ENCODE peak calls at places on chromosome 10, in nine cellular contexts. One of them, this sample, is unnamed.
A peak's percentile ranks its signal among the peaks of the same experiment; 100 is the strongest.

GRCh38 chr10:89158446-89158845 is 48.7 kb downstream of the CH25H start:
- DNase-seq in mucosa of descending colon: no peak
- DNase-seq in T-helper 1 cell: no peak
- DNase-seq in left cardiac atrium: no peak
- DNase-seq in non-pigmented ciliary epithelial cell: no peak
- DNase-seq in kidney glomerular epithelial cell: no peak
- DNase-seq in epithelial cell of esophagus: peak; percentile 32
- DNase-seq in NCI-H1417 treated with DMSO at 0.1 percent for 48 hours: no peak
- DNase-seq in COLO829: no peak
- DNase-seq in this sample: no peak

GRCh38 chr10:70223728-70224127 is 9.5 kb downstream of the PPA1 start:
- DNase-seq in mucosa of descending colon: no peak
- DNase-seq in T-helper 1 cell: no peak
- DNase-seq in left cardiac atrium: no peak
- DNase-seq in non-pigmented ciliary epithelial cell: no peak
- DNase-seq in kidney glomerular epithelial cell: no peak
- DNase-seq in epithelial cell of esophagus: no peak
- DNase-seq in NCI-H1417 treated with DMSO at 0.1 percent for 48 hours: no peak
- DNase-seq in COLO829: no peak
- DNase-seq in this sample: no peak

GRCh38 chr10:62231371-62231770 is 37.3 kb downstream of the RTKN2 start:
- DNase-seq in mucosa of descending colon: no peak
- DNase-seq in T-helper 1 cell: no peak
- DNase-seq in left cardiac atrium: no peak
- DNase-seq in non-pigmented ciliary epithelial cell: peak; percentile 70
- DNase-seq in kidney glomerular epithelial cell: peak; percentile 82
- DNase-seq in epithelial cell of esophagus: peak; percentile 60
- DNase-seq in NCI-H1417 treated with DMSO at 0.1 percent for 48 hours: no peak
- DNase-seq in COLO829: peak; percentile 5
- DNase-seq in this sample: peak; percentile 57

GRCh38 chr10:133418289-133418993 is 6.0 kb downstream of the SPRN start:
- DNase-seq in mucosa of descending colon: no peak
- DNase-seq in T-helper 1 cell: no peak
- DNase-seq in left cardiac atrium: no peak
- DNase-seq in non-pigmented ciliary epithelial cell: no peak
- DNase-seq in kidney glomerular epithelial cell: no peak
- DNase-seq in epithelial cell of esophagus: no peak
- DNase-seq in NCI-H1417 treated with DMSO at 0.1 percent for 48 hours: no peak
- DNase-seq in COLO829: no peak
- DNase-seq in this sample: no peak

GRCh38 chr10:244227-244626 is 109.0 kb downstream of the ZMYND11 start:
- DNase-seq in mucosa of descending colon: no peak
- DNase-seq in T-helper 1 cell: no peak
- DNase-seq in left cardiac atrium: no peak
- DNase-seq in non-pigmented ciliary epithelial cell: no peak
- DNase-seq in kidney glomerular epithelial cell: no peak
- DNase-seq in epithelial cell of esophagus: no peak
- DNase-seq in NCI-H1417 treated with DMSO at 0.1 percent for 48 hours: no peak
- DNase-seq in COLO829: no peak
- DNase-seq in this sample: no peak

GRCh38 chr10:91576096-91576545 is 56.8 kb downstream of the PPP1R3C start:
- DNase-seq in mucosa of descending colon: no peak
- DNase-seq in T-helper 1 cell: no peak
- DNase-seq in left cardiac atrium: no peak
- DNase-seq in non-pigmented ciliary epithelial cell: no peak
- DNase-seq in kidney glomerular epithelial cell: peak; percentile 5
- DNase-seq in epithelial cell of esophagus: peak; percentile 62
- DNase-seq in NCI-H1417 treated with DMSO at 0.1 percent for 48 hours: no peak
- DNase-seq in COLO829: no peak
- DNase-seq in this sample: no peak

GRCh38 chr10:13587367-13587766 is 602 bp downstream of the PRPF18 start:
- DNase-seq in mucosa of descending colon: no peak
- DNase-seq in T-helper 1 cell: no peak
- DNase-seq in left cardiac atrium: no peak
- DNase-seq in non-pigmented ciliary epithelial cell: no peak
- DNase-seq in kidney glomerular epithelial cell: no peak
- DNase-seq in epithelial cell of esophagus: peak; percentile 21
- DNase-seq in NCI-H1417 treated with DMSO at 0.1 percent for 48 hours: no peak
- DNase-seq in COLO829: no peak
- DNase-seq in this sample: no peak

GRCh38 chr10:63921932-63922713 is 400.9 kb downstream of the REEP3 start:
- DNase-seq in mucosa of descending colon: no peak
- DNase-seq in T-helper 1 cell: no peak
- DNase-seq in left cardiac atrium: no peak
- DNase-seq in non-pigmented ciliary epithelial cell: no peak
- DNase-seq in kidney glomerular epithelial cell: no peak
- DNase-seq in epithelial cell of esophagus: no peak
- DNase-seq in NCI-H1417 treated with DMSO at 0.1 percent for 48 hours: no peak
- DNase-seq in COLO829: no peak
- DNase-seq in this sample: no peak

GRCh38 chr10:123434435-123435039 is 231.6 kb upstream of the GPR26 start:
- DNase-seq in mucosa of descending colon: no peak
- DNase-seq in T-helper 1 cell: no peak
- DNase-seq in left cardiac atrium: no peak
- DNase-seq in non-pigmented ciliary epithelial cell: no peak
- DNase-seq in kidney glomerular epithelial cell: no peak
- DNase-seq in epithelial cell of esophagus: no peak
- DNase-seq in NCI-H1417 treated with DMSO at 0.1 percent for 48 hours: no peak
- DNase-seq in COLO829: no peak
- DNase-seq in this sample: no peak

This sample was measured in brain microvascular endothelial cell.